ENCODE peak calls at places on chromosomes 6 and 20, in nine cellular contexts. R, H, T, I, E, S, N, B and Q are unnamed samples.

GRCh38 chr20:1376453-1377270 is 16.2 kb downstream of the FKBP1A start:
- DNase-seq in S (no peak), T (no peak), N (no peak), H (no peak), E (no peak), I (no peak), R (no peak), B (no peak), Q (no peak)

GRCh38 chr6:139778688-139779087 is 404.2 kb upstream of the CITED2 start:
- DNase-seq in N (no peak), B (peak), I (peak), T (no peak), R (no peak), S (peak), H (no peak), E (no peak), Q (peak)

GRCh38 chr6:4922488-4923037 is 81.3 kb downstream of the RPP40 start:
- DNase-seq in S (no peak), E (no peak), B (no peak), I (no peak), H (no peak), T (no peak), R (no peak), N (no peak), Q (no peak)

GRCh38 chr6:70423189-70424133 is 10.2 kb downstream of the FAM135A start:
- DNase-seq in B (peak), H (no peak), R (no peak), T (peak), S (no peak), N (no peak), I (no peak), E (no peak), Q (no peak)

GRCh38 chr20:18144541-18145099 is 7.0 kb downstream of the KAT14 start:
- DNase-seq in E (no peak), N (no peak), B (no peak), R (no peak), T (peak), H (no peak), I (no peak), S (peak), Q (no peak)

GRCh38 chr20:38926934-38927616 is 858 bp downstream of the FAM83D start:
- DNase-seq in R (no peak), B (peak), I (no peak), H (no peak), E (no peak), T (no peak), S (no peak), N (no peak), Q (no peak)

GRCh38 chr6:148533309-148534107 is 190.9 kb downstream of the SASH1 start:
- DNase-seq in T (no peak), B (no peak), E (no peak), N (no peak), H (no peak), I (no peak), S (no peak), R (no peak), Q (no peak)

GRCh38 chr6:22448311-22448711 is 121.1 kb upstream of the HDGFL1 start:
- DNase-seq in R (no peak), B (peak), H (no peak), N (no peak), T (no peak), S (no peak), E (no peak), I (no peak), Q (peak)

GRCh38 chr6:35028781-35029180 is 112.4 kb downstream of the TCP11 start:
- DNase-seq in N (no peak), T (no peak), H (no peak), S (no peak), R (no peak), I (no peak), B (no peak), E (no peak), Q (no peak)

GRCh38 chr6:90144396-90144795 is 152.2 kb downstream of the BACH2 start:
- DNase-seq in H (peak), I (no peak), R (no peak), T (no peak), N (no peak), B (no peak), E (no peak), S (no peak), Q (no peak)

GRCh38 chr20:21519136-21519584 is 5.3 kb upstream of the NKX2-2 start:
- DNase-seq in H (no peak), R (no peak), T (no peak), E (no peak), I (no peak), N (no peak), B (no peak), S (no peak), Q (no peak)

GRCh38 chr20:23047738-23048214 is 1.7 kb downstream of the THBD start:
- DNase-seq in S (no peak), B (no peak), R (peak), H (no peak), I (no peak), E (no peak), T (no peak), N (peak), Q (no peak)

GRCh38 chr6:149015224-149015876 is 268.5 kb downstream of the UST start:
- DNase-seq in R (no peak), H (no peak), T (no peak), I (no peak), S (no peak), E (no peak), B (peak), N (no peak), Q (peak)

GRCh38 chr6:105593805-105594231 is 190.9 kb upstream of the PREP start:
- DNase-seq in N (no peak), R (no peak), E (no peak), S (no peak), T (no peak), B (peak), H (no peak), I (no peak), Q (no peak)

GRCh38 chr6:28922841-28923317 is 906 bp downstream of the TRIM27 start:
- DNase-seq in I (peak), T (no peak), E (peak), R (peak), H (peak), N (peak), S (peak), B (peak), Q (peak)

GRCh38 chr6:47376930-47377329 is 67.2 kb upstream of the TNFRSF21 start:
- DNase-seq in H (no peak), E (no peak), B (no peak), T (no peak), S (no peak), R (no peak), N (no peak), I (no peak), Q (no peak)

GRCh38 chr20:23609486-23610109 is 3.9 kb upstream of the CST9 start:
- DNase-seq in H (peak), E (no peak), S (no peak), I (no peak), R (no peak), T (no peak), N (no peak), B (no peak), Q (no peak)

GRCh38 chr20:5090191-5090590 is 29.6 kb downstream of the PCNA start:
- DNase-seq in R (no peak), S (no peak), E (no peak), T (no peak), B (no peak), I (peak), N (no peak), H (peak), Q (no peak)

GRCh38 chr20:4896971-4897497 is 104.3 kb downstream of the SLC23A2 start:
- DNase-seq in B (no peak), S (peak), H (peak), I (no peak), E (no peak), T (no peak), N (no peak), R (no peak), Q (no peak)

GRCh38 chr6:93453956-93454355 is 34.6 kb upstream of the EPHA7 start:
- DNase-seq in S (no peak), H (peak), N (no peak), I (no peak), R (no peak), T (no peak), B (no peak), E (no peak), Q (no peak)

GRCh38 chr6:170503414-170503761 is 49.7 kb downstream of the PSMB1 start:
- DNase-seq in E (no peak), N (no peak), I (no peak), S (no peak), R (no peak), B (no peak), H (no peak), T (no peak), Q (no peak)

GRCh38 chr20:34604980-34605788 is 46.7 kb downstream of the MAP1LC3A start:
- DNase-seq in H (no peak), B (peak), N (no peak), R (no peak), I (peak), T (no peak), S (no peak), E (no peak), Q (peak)

GRCh38 chr20:34622821-34623451 is 54.0 kb downstream of the PIGU start:
- DNase-seq in B (no peak), I (no peak), T (no peak), E (no peak), S (no peak), R (no peak), N (no peak), H (no peak), Q (no peak)

GRCh38 chr20:39986231-39986904 is 702.7 kb downstream of the MAFB start:
- DNase-seq in S (no peak), R (peak), T (no peak), E (no peak), B (peak), I (peak), N (peak), H (peak), Q (peak)

GRCh38 chr20:5657190-5657872 is 92.9 kb upstream of the SHLD1 start:
- DNase-seq in N (peak), H (no peak), R (peak), T (peak), I (peak), B (peak), E (no peak), S (no peak), Q (peak)

GRCh38 chr20:11267131-11267761 is 593.4 kb upstream of the JAG1 start:
- DNase-seq in T (peak), B (peak), R (peak), N (peak), S (peak), E (peak), I (peak), H (no peak), Q (peak)

GRCh38 chr20:12838261-12838866 is 170.4 kb upstream of the SPTLC3 start:
- DNase-seq in S (no peak), E (no peak), T (peak), I (no peak), B (no peak), R (no peak), H (no peak), N (no peak), Q (no peak)

GRCh38 chr6:168441434-168442391 is 729 bp downstream of the SMOC2 start:
- DNase-seq in T (no peak), R (no peak), S (no peak), N (peak), B (no peak), E (no peak), H (no peak), I (no peak), Q (no peak)

GRCh38 chr6:125279961-125280360 is 21.8 kb downstream of the HDDC2 start:
- DNase-seq in B (no peak), S (no peak), I (no peak), E (no peak), R (no peak), T (no peak), N (no peak), H (no peak), Q (no peak)

GRCh38 chr6:107555449-107555848 is 65.5 kb downstream of the SOBP start:
- DNase-seq in E (no peak), R (no peak), S (no peak), B (no peak), I (no peak), T (no peak), H (no peak), N (no peak), Q (no peak)